ENCODE peak calls at places on chromosomes 2 and 18, in seven cellular contexts. One of them, this sample, is unnamed.

GRCh38 chr18:13889661-13890060 is 25.7 kb downstream of the MC2R start:
- DNase-seq in NT2/D1: no peak
- DNase-seq in ACHN: no peak
- DNase-seq in omental fat pad: no peak
- DNase-seq in occipital lobe: no peak
- DNase-seq in A172: peak
- DNase-seq in endodermal cell: no peak
- DNase-seq in this sample: no peak

GRCh38 chr18:78816114-78816513 is 163.5 kb upstream of the SALL3 start:
- DNase-seq in NT2/D1: no peak
- DNase-seq in ACHN: no peak
- DNase-seq in omental fat pad: no peak
- DNase-seq in occipital lobe: no peak
- DNase-seq in A172: no peak
- DNase-seq in endodermal cell: no peak
- DNase-seq in this sample: no peak

GRCh38 chr18:35045121-35045520 is 3.9 kb downstream of the MAPRE2 start:
- DNase-seq in NT2/D1: no peak
- DNase-seq in ACHN: no peak
- DNase-seq in omental fat pad: no peak
- DNase-seq in occipital lobe: no peak
- DNase-seq in A172: peak
- DNase-seq in endodermal cell: no peak
- DNase-seq in this sample: no peak

GRCh38 chr2:113203901-113204519 is 30.2 kb downstream of the PSD4 start:
- DNase-seq in NT2/D1: peak
- DNase-seq in ACHN: peak
- DNase-seq in omental fat pad: no peak
- DNase-seq in occipital lobe: peak
- DNase-seq in A172: peak
- DNase-seq in endodermal cell: peak
- DNase-seq in this sample: peak

GRCh38 chr2:102735431-102736130 is 26.2 kb upstream of the TMEM182 start:
- DNase-seq in NT2/D1: no peak
- DNase-seq in ACHN: no peak
- DNase-seq in omental fat pad: no peak
- DNase-seq in occipital lobe: no peak
- DNase-seq in A172: no peak
- DNase-seq in endodermal cell: peak
- DNase-seq in this sample: peak

GRCh38 chr18:13570216-13570615 is 156.1 kb downstream of the FAM210A start:
- DNase-seq in NT2/D1: no peak
- DNase-seq in ACHN: no peak
- DNase-seq in omental fat pad: no peak
- DNase-seq in occipital lobe: no peak
- DNase-seq in A172: no peak
- DNase-seq in endodermal cell: peak
- DNase-seq in this sample: no peak

GRCh38 chr2:26471278-26471677 is 6.6 kb downstream of the OTOF start:
- DNase-seq in NT2/D1: no peak
- DNase-seq in ACHN: no peak
- DNase-seq in omental fat pad: no peak
- DNase-seq in occipital lobe: no peak
- DNase-seq in A172: no peak
- DNase-seq in endodermal cell: no peak
- DNase-seq in this sample: no peak

GRCh38 chr2:37376421-37377186 is 32.2 kb downstream of the QPCT start:
- DNase-seq in NT2/D1: no peak
- DNase-seq in ACHN: no peak
- DNase-seq in omental fat pad: no peak
- DNase-seq in occipital lobe: no peak
- DNase-seq in A172: peak
- DNase-seq in endodermal cell: no peak
- DNase-seq in this sample: no peak

GRCh38 chr2:207993141-207993763 is 32.1 kb downstream of the PLEKHM3 start:
- DNase-seq in NT2/D1: no peak
- DNase-seq in ACHN: peak
- DNase-seq in omental fat pad: no peak
- DNase-seq in occipital lobe: no peak
- DNase-seq in A172: peak
- DNase-seq in endodermal cell: no peak
- DNase-seq in this sample: no peak

GRCh38 chr2:8576525-8577157 is 105.2 kb upstream of the ID2 start:
- DNase-seq in NT2/D1: no peak
- DNase-seq in ACHN: no peak
- DNase-seq in omental fat pad: no peak
- DNase-seq in occipital lobe: no peak
- DNase-seq in A172: peak
- DNase-seq in endodermal cell: no peak
- DNase-seq in this sample: no peak

GRCh38 chr2:236887519-236887918 is 198.2 kb upstream of the COPS8 start:
- DNase-seq in NT2/D1: no peak
- DNase-seq in ACHN: no peak
- DNase-seq in omental fat pad: no peak
- DNase-seq in occipital lobe: no peak
- DNase-seq in A172: no peak
- DNase-seq in endodermal cell: no peak
- DNase-seq in this sample: no peak

GRCh38 chr2:100274566-100275199 is 47.6 kb downstream of the LONRF2 start:
- DNase-seq in NT2/D1: no peak
- DNase-seq in ACHN: no peak
- DNase-seq in omental fat pad: no peak
- DNase-seq in occipital lobe: no peak
- DNase-seq in A172: no peak
- DNase-seq in endodermal cell: peak
- DNase-seq in this sample: no peak